ENCODE peak calls at places on chromosome 16, in nine cellular contexts. One of them, this sample, is unnamed.

GRCh38 chr16:55515110-55515509 is 6.2 kb downstream of the LPCAT2 start:
- DNase-seq in mesendoderm: no peak
- DNase-seq in IMR-90: peak
- DNase-seq in pancreas: no peak
- DNase-seq in aorta: no peak
- DNase-seq in CD4-positive, alpha-beta memory T cell: no peak
- DNase-seq in thoracic aorta: no peak
- DNase-seq in psoas muscle: no peak
- DNase-seq in upper lobe of right lung: no peak
- DNase-seq in this sample: no peak

GRCh38 chr16:69270395-69270794 is 40.8 kb upstream of the VPS4A start:
- DNase-seq in pancreas: no peak
- DNase-seq in mesendoderm: no peak
- DNase-seq in psoas muscle: no peak
- DNase-seq in IMR-90: peak
- DNase-seq in upper lobe of right lung: no peak
- DNase-seq in CD4-positive, alpha-beta memory T cell: no peak
- DNase-seq in aorta: no peak
- DNase-seq in thoracic aorta: no peak
- DNase-seq in this sample: no peak

GRCh38 chr16:68658258-68658973 is 13.3 kb downstream of the CDH3 start:
- DNase-seq in upper lobe of right lung: peak
- DNase-seq in aorta: no peak
- DNase-seq in CD4-positive, alpha-beta memory T cell: no peak
- DNase-seq in pancreas: no peak
- DNase-seq in thoracic aorta: no peak
- DNase-seq in IMR-90: peak
- DNase-seq in mesendoderm: peak
- DNase-seq in psoas muscle: no peak
- DNase-seq in this sample: no peak

GRCh38 chr16:51243836-51244483 is 92.9 kb upstream of the SALL1 start:
- DNase-seq in aorta: no peak
- DNase-seq in pancreas: peak
- DNase-seq in IMR-90: peak
- DNase-seq in upper lobe of right lung: no peak
- DNase-seq in thoracic aorta: no peak
- DNase-seq in mesendoderm: peak
- DNase-seq in CD4-positive, alpha-beta memory T cell: no peak
- DNase-seq in psoas muscle: no peak
- DNase-seq in this sample: no peak

GRCh38 chr16:22635345-22635744 is 124.7 kb downstream of the NPIPB5 start:
- DNase-seq in mesendoderm: peak
- DNase-seq in pancreas: no peak
- DNase-seq in IMR-90: no peak
- DNase-seq in aorta: no peak
- DNase-seq in psoas muscle: no peak
- DNase-seq in upper lobe of right lung: no peak
- DNase-seq in CD4-positive, alpha-beta memory T cell: no peak
- DNase-seq in thoracic aorta: no peak
- DNase-seq in this sample: no peak

GRCh38 chr16:49019081-49019633 is 262.5 kb downstream of the CBLN1 start:
- DNase-seq in CD4-positive, alpha-beta memory T cell: no peak
- DNase-seq in pancreas: no peak
- DNase-seq in IMR-90: peak
- DNase-seq in thoracic aorta: no peak
- DNase-seq in psoas muscle: no peak
- DNase-seq in mesendoderm: peak
- DNase-seq in upper lobe of right lung: no peak
- DNase-seq in aorta: no peak
- DNase-seq in this sample: no peak

GRCh38 chr16:20385844-20386832 is 18.4 kb downstream of the PDILT start:
- DNase-seq in CD4-positive, alpha-beta memory T cell: no peak
- DNase-seq in thoracic aorta: no peak
- DNase-seq in mesendoderm: peak
- DNase-seq in psoas muscle: peak
- DNase-seq in IMR-90: peak
- DNase-seq in pancreas: peak
- DNase-seq in aorta: peak
- DNase-seq in upper lobe of right lung: peak
- DNase-seq in this sample: peak

GRCh38 chr16:57115504-57116182 is 23.3 kb downstream of the CPNE2 start:
- DNase-seq in thoracic aorta: no peak
- DNase-seq in aorta: peak
- DNase-seq in psoas muscle: peak
- DNase-seq in upper lobe of right lung: no peak
- DNase-seq in pancreas: no peak
- DNase-seq in CD4-positive, alpha-beta memory T cell: no peak
- DNase-seq in IMR-90: peak
- DNase-seq in mesendoderm: no peak
- DNase-seq in this sample: peak

GRCh38 chr16:15970202-15970601 is 20.8 kb downstream of the ABCC1 start:
- DNase-seq in upper lobe of right lung: no peak
- DNase-seq in pancreas: no peak
- DNase-seq in CD4-positive, alpha-beta memory T cell: no peak
- DNase-seq in psoas muscle: no peak
- DNase-seq in mesendoderm: peak
- DNase-seq in aorta: no peak
- DNase-seq in thoracic aorta: no peak
- DNase-seq in IMR-90: no peak
- DNase-seq in this sample: no peak

GRCh38 chr16:47018223-47018891 is 44.9 kb upstream of the DNAJA2 start:
- DNase-seq in pancreas: peak
- DNase-seq in aorta: no peak
- DNase-seq in IMR-90: peak
- DNase-seq in upper lobe of right lung: no peak
- DNase-seq in mesendoderm: peak
- DNase-seq in psoas muscle: no peak
- DNase-seq in thoracic aorta: no peak
- DNase-seq in CD4-positive, alpha-beta memory T cell: no peak
- DNase-seq in this sample: no peak

GRCh38 chr16:55411231-55411630 is 67.8 kb upstream of the MMP2 start:
- DNase-seq in thoracic aorta: no peak
- DNase-seq in upper lobe of right lung: no peak
- DNase-seq in aorta: no peak
- DNase-seq in pancreas: no peak
- DNase-seq in mesendoderm: no peak
- DNase-seq in IMR-90: peak
- DNase-seq in CD4-positive, alpha-beta memory T cell: no peak
- DNase-seq in psoas muscle: no peak
- DNase-seq in this sample: no peak

GRCh38 chr16:49466881-49467280 is 93.3 kb downstream of the C16orf78 start:
- DNase-seq in CD4-positive, alpha-beta memory T cell: no peak
- DNase-seq in thoracic aorta: no peak
- DNase-seq in IMR-90: no peak
- DNase-seq in pancreas: no peak
- DNase-seq in psoas muscle: no peak
- DNase-seq in mesendoderm: no peak
- DNase-seq in aorta: no peak
- DNase-seq in upper lobe of right lung: no peak
- DNase-seq in this sample: peak

GRCh38 chr16:77963185-77964044 is 58.9 kb upstream of the CLEC3A start:
- DNase-seq in mesendoderm: peak
- DNase-seq in CD4-positive, alpha-beta memory T cell: no peak
- DNase-seq in psoas muscle: no peak
- DNase-seq in upper lobe of right lung: no peak
- DNase-seq in thoracic aorta: no peak
- DNase-seq in aorta: no peak
- DNase-seq in IMR-90: no peak
- DNase-seq in pancreas: no peak
- DNase-seq in this sample: no peak

GRCh38 chr16:83887088-83887487 is 11.8 kb upstream of the MLYCD start:
- DNase-seq in CD4-positive, alpha-beta memory T cell: no peak
- DNase-seq in upper lobe of right lung: no peak
- DNase-seq in IMR-90: no peak
- DNase-seq in psoas muscle: no peak
- DNase-seq in pancreas: no peak
- DNase-seq in aorta: no peak
- DNase-seq in thoracic aorta: no peak
- DNase-seq in mesendoderm: no peak
- DNase-seq in this sample: no peak

GRCh38 chr16:74626741-74627416 is 20.0 kb upstream of the GLG1 start:
- DNase-seq in IMR-90: peak
- DNase-seq in psoas muscle: no peak
- DNase-seq in CD4-positive, alpha-beta memory T cell: no peak
- DNase-seq in mesendoderm: no peak
- DNase-seq in pancreas: no peak
- DNase-seq in aorta: no peak
- DNase-seq in thoracic aorta: no peak
- DNase-seq in upper lobe of right lung: no peak
- DNase-seq in this sample: no peak

GRCh38 chr16:56321571-56321970 is 103.8 kb downstream of the AMFR start:
- DNase-seq in IMR-90: no peak
- DNase-seq in mesendoderm: no peak
- DNase-seq in CD4-positive, alpha-beta memory T cell: no peak
- DNase-seq in thoracic aorta: no peak
- DNase-seq in upper lobe of right lung: no peak
- DNase-seq in psoas muscle: no peak
- DNase-seq in aorta: no peak
- DNase-seq in pancreas: no peak
- DNase-seq in this sample: no peak

GRCh38 chr16:89256651-89257254 is 39.2 kb downstream of the ZNF778 start:
- DNase-seq in thoracic aorta: no peak
- DNase-seq in aorta: peak
- DNase-seq in CD4-positive, alpha-beta memory T cell: peak
- DNase-seq in psoas muscle: peak
- DNase-seq in mesendoderm: peak
- DNase-seq in pancreas: no peak
- DNase-seq in IMR-90: peak
- DNase-seq in upper lobe of right lung: no peak
- DNase-seq in this sample: no peak

DNA sequence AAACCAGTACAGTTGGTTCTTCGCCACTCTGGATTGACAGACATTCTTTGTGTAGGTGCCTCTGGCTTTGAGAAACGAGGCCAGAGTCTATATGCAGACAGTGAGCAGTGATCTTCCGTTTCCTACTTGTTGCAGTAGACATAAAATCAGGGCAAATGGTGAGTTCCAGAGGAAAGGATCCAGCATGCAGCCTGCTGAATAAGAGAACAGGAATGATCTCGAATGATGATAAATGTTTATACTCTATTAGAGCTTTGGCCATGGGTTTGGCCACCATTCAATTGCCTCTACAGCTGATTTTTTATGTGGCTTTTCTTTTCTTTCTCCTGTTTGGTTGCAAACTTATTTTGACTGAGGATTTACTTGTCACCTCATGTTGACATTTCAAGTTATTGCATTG is 286.7 kb downstream of the IRX3 start:
- DNase-seq in psoas muscle: no peak
- DNase-seq in pancreas: no peak
- DNase-seq in mesendoderm: no peak
- DNase-seq in thoracic aorta: no peak
- DNase-seq in IMR-90: peak
- DNase-seq in CD4-positive, alpha-beta memory T cell: no peak
- DNase-seq in aorta: no peak
- DNase-seq in upper lobe of right lung: no peak
- DNase-seq in this sample: no peak
- H3K27ac ChIP-seq in psoas muscle: no peak
- H3K27ac ChIP-seq in pancreas: no peak
- H3K27ac ChIP-seq in mesendoderm: no peak
- H3K27ac ChIP-seq in thoracic aorta: no peak
- H3K27ac ChIP-seq in IMR-90: no peak
- H3K27ac ChIP-seq in CD4-positive, alpha-beta memory T cell: no peak
- H3K27ac ChIP-seq in aorta: no peak
- H3K27ac ChIP-seq in upper lobe of right lung: no peak
- H3K27ac ChIP-seq in this sample: no peak

GRCh38 chr16:2785101-2785991 is 2.0 kb downstream of the PRSS33 start:
- DNase-seq in pancreas: peak
- DNase-seq in psoas muscle: no peak
- DNase-seq in upper lobe of right lung: peak
- DNase-seq in aorta: peak
- DNase-seq in thoracic aorta: no peak
- DNase-seq in IMR-90: no peak
- DNase-seq in CD4-positive, alpha-beta memory T cell: peak
- DNase-seq in mesendoderm: no peak
- DNase-seq in this sample: no peak
- H3K4me3 ChIP-seq in pancreas: no peak
- H3K4me3 ChIP-seq in psoas muscle: peak
- H3K4me3 ChIP-seq in upper lobe of right lung: peak
- H3K4me3 ChIP-seq in aorta: no peak
- H3K4me3 ChIP-seq in thoracic aorta: peak
- H3K4me3 ChIP-seq in IMR-90: no peak
- H3K4me3 ChIP-seq in CD4-positive, alpha-beta memory T cell: peak
- H3K4me3 ChIP-seq in mesendoderm: no peak
- H3K4me3 ChIP-seq in this sample: no peak

DNA sequence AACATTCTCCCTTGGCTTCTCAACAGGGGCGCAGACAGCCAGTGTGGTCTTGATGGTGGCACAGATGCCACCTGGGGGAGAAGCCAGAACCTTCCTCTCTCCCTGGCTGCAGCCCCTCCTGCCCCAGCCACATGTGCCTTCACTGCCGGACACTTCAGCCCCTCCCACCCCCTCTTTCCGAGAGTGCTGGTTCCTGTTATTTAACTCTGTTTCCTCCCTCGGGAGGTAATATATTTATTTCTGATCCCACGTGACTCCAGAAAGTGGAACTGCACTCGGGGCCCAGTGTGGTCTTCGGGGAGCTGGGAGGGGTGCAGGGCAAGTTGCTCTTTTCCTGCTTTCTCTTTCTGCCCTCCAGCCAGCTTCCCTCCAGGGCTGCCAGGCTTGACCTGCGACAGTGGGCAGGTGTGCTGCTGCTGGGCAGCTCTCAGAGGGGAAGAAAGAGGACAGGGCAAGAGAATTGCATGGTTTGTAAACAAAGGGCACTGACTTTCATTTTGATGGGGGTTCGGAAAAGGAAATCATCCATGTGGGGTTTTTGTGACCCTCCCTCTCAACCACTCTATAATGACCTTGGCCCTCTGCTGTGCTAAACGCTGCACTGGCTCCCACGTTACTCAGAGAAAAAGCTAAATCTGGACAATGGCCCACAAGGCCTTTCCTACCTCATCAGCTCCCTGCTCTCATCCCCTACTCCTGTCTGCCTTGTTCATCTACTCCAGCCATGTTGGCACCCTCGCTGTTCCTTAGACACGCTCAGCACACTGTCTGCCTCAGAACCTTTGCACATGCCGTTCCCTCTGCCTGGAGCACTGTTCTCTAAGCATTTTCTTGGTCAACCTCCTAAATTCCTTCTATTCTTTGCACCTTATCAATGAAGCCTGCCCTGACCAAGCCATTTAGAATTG is 8.2 kb upstream of the CIITA start:
- DNase-seq in CD4-positive, alpha-beta memory T cell: no peak
- DNase-seq in pancreas: peak
- DNase-seq in upper lobe of right lung: peak
- DNase-seq in IMR-90: no peak
- DNase-seq in psoas muscle: no peak
- DNase-seq in mesendoderm: no peak
- DNase-seq in thoracic aorta: no peak
- DNase-seq in aorta: peak
- DNase-seq in this sample: peak
- H3K27ac ChIP-seq in CD4-positive, alpha-beta memory T cell: no peak
- H3K27ac ChIP-seq in pancreas: no peak
- H3K27ac ChIP-seq in upper lobe of right lung: peak
- H3K27ac ChIP-seq in IMR-90: no peak
- H3K27ac ChIP-seq in psoas muscle: no peak
- H3K27ac ChIP-seq in mesendoderm: no peak
- H3K27ac ChIP-seq in thoracic aorta: no peak
- H3K27ac ChIP-seq in aorta: no peak
- H3K27ac ChIP-seq in this sample: no peak

DNA sequence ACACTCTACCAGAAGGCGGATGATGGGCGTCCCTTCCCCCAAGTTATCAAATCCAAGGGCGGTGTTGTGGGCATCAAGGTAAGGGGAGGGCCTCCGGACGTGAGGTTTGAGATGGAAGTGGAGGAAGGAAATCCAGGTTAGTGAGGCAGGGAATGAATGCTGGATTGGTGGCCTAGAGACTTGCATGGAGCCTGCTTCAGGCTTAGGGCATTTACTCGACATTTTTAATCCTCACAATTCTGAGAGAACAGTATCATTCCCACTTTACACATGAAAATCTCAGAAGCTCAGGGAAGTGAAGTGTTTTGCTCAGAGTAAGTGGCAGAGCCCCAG is 2.0 kb downstream of the ALDOA start:
- DNase-seq in IMR-90: no peak
- DNase-seq in upper lobe of right lung: no peak
- DNase-seq in CD4-positive, alpha-beta memory T cell: no peak
- DNase-seq in aorta: no peak
- DNase-seq in psoas muscle: no peak
- DNase-seq in pancreas: no peak
- DNase-seq in mesendoderm: no peak
- DNase-seq in thoracic aorta: no peak
- DNase-seq in this sample: no peak
- H3K4me3 ChIP-seq in IMR-90: peak
- H3K4me3 ChIP-seq in upper lobe of right lung: peak
- H3K4me3 ChIP-seq in CD4-positive, alpha-beta memory T cell: no peak
- H3K4me3 ChIP-seq in aorta: no peak
- H3K4me3 ChIP-seq in psoas muscle: peak
- H3K4me3 ChIP-seq in pancreas: no peak
- H3K4me3 ChIP-seq in mesendoderm: no peak
- H3K4me3 ChIP-seq in thoracic aorta: peak
- H3K4me3 ChIP-seq in this sample: peak